ENCODE peak calls at places on chromosomes 5 and 9, in seven cellular contexts. N is spleen, C is cardiac muscle cell, O is prostate gland, T is body of pancreas, J is left lung, E is fibroblast of lung. V is an unnamed sample.

GRCh38 chr9:101465330-101465915 is 29.8 kb upstream of the ALDOB start:
- DNase-seq in N (no peak), C (peak; percentile 48), O (peak; percentile 71), T (peak; percentile 52), J (peak; percentile 39), E (peak; percentile 57), V (no peak)

GRCh38 chr9:7328453-7328852 is 471.1 kb downstream of the DMAC1 start:
- DNase-seq in N (no peak), C (no peak), O (no peak), T (no peak), J (no peak), E (no peak), V (no peak)

GRCh38 chr5:37889612-37890317 is 49.9 kb upstream of the GDNF start:
- DNase-seq in N (no peak), C (no peak), O (no peak), T (no peak), J (no peak), E (peak; percentile 88), V (no peak)

GRCh38 chr5:165448773-165449172 is 1943.4 kb downstream of the MAT2B start:
- DNase-seq in N (no peak), C (no peak), O (no peak), T (no peak), J (no peak), E (no peak), V (no peak)

GRCh38 chr5:32559411-32559810 is 25.9 kb upstream of the SUB1 start:
- DNase-seq in N (no peak), C (no peak), O (peak; percentile 21), T (no peak), J (no peak), E (no peak), V (no peak)

GRCh38 chr5:123496892-123497291 is 15.1 kb upstream of the CSNK1G3 start:
- DNase-seq in N (no peak), C (no peak), O (no peak), T (peak; percentile 66), J (no peak), E (peak; percentile 86), V (no peak)

GRCh38 chr5:74382864-74383618 is 257.5 kb downstream of the ENC1 start:
- DNase-seq in N (no peak), C (peak; percentile 44), O (no peak), T (no peak), J (no peak), E (peak; percentile 79), V (peak; percentile 48)

GRCh38 chr5:36398137-36398536 is 96.4 kb upstream of the RANBP3L start:
- DNase-seq in N (no peak), C (peak; percentile 40), O (no peak), T (no peak), J (no peak), E (peak; percentile 71), V (no peak)

GRCh38 chr9:79116064-79116463 is 455.7 kb upstream of the TLE4 start:
- DNase-seq in N (no peak), C (no peak), O (no peak), T (no peak), J (no peak), E (no peak), V (no peak)

GRCh38 chr5:5891350-5891749 is 468.9 kb downstream of the ICE1 start:
- DNase-seq in N (no peak), C (no peak), O (no peak), T (no peak), J (no peak), E (peak; percentile 20), V (no peak)

GRCh38 chr9:18404482-18405029 is 69.4 kb upstream of the ADAMTSL1 start:
- DNase-seq in N (no peak), C (no peak), O (no peak), T (no peak), J (no peak), E (no peak), V (no peak)

GRCh38 chr9:87381746-87382145 is 115.9 kb upstream of the DAPK1 start:
- DNase-seq in N (no peak), C (no peak), O (no peak), T (no peak), J (no peak), E (no peak), V (no peak)

GRCh38 chr5:84535281-84535680 is 150.6 kb upstream of the EDIL3 start:
- DNase-seq in N (no peak), C (no peak), O (no peak), T (no peak), J (no peak), E (peak; percentile 21), V (no peak)

GRCh38 chr9:123556464-123557435 is 200.8 kb downstream of the CRB2 start:
- DNase-seq in N (peak; percentile 54), C (no peak), O (no peak), T (no peak), J (no peak), E (no peak), V (no peak)

GRCh38 chr5:131994533-131995226 is 16.8 kb downstream of the ACSL6 start:
- DNase-seq in N (peak; percentile 61), C (peak; percentile 33), O (no peak), T (no peak), J (no peak), E (no peak), V (no peak)

GRCh38 chr5:180250329-180250728 is 41.3 kb upstream of the RASGEF1C start:
- DNase-seq in N (no peak), C (no peak), O (no peak), T (no peak), J (no peak), E (no peak), V (no peak)

GRCh38 chr9:92468206-92468605 is 14.1 kb downstream of the ASPN start:
- DNase-seq in N (no peak), C (no peak), O (no peak), T (no peak), J (no peak), E (peak; percentile 61), V (no peak)

GRCh38 chr9:109139851-109140250 is 20.1 kb upstream of the TMEM245 start:
- DNase-seq in N (no peak), C (no peak), O (no peak), T (no peak), J (no peak), E (no peak), V (no peak)

GRCh38 chr5:52065182-52065581 is 681.9 kb downstream of the ISL1 start:
- DNase-seq in N (no peak), C (no peak), O (no peak), T (no peak), J (no peak), E (no peak), V (no peak)
- H3K4me3 ChIP-seq in N (no peak overlapping the region), C (no peak overlapping the region), O (no peak overlapping the region), T (no peak overlapping the region), J (no peak overlapping the region), E (no peak overlapping the region), V (no peak overlapping the region)

GRCh38 chr5:16886366-16886736 is 49.7 kb downstream of the MYO10 start:
- DNase-seq in N (no peak), C (no peak), O (no peak), T (no peak), J (no peak), E (peak; percentile 82), V (no peak)
- H3K4me1 ChIP-seq in N (peaks cover 20% of the 10 kb centered on the region), C (peaks cover 11% of the 10 kb centered on the region), O (peaks cover 16% of the 10 kb centered on the region), T (peaks cover 94% of the 10 kb centered on the region), J (peaks cover 28% of the 10 kb centered on the region), E (peaks cover 19% of the 10 kb centered on the region), V (peaks cover 24% of the 10 kb centered on the region)

GRCh38 chr9:72691671-72692070 is 170.3 kb downstream of the TMC1 start:
- DNase-seq in N (no peak), C (no peak), O (no peak), T (no peak), J (no peak), E (no peak), V (no peak)

GRCh38 chr9:72684615-72685014 is 163.2 kb downstream of the TMC1 start:
- DNase-seq in N (no peak), C (no peak), O (no peak), T (no peak), J (no peak), E (no peak), V (no peak)

DNA sequence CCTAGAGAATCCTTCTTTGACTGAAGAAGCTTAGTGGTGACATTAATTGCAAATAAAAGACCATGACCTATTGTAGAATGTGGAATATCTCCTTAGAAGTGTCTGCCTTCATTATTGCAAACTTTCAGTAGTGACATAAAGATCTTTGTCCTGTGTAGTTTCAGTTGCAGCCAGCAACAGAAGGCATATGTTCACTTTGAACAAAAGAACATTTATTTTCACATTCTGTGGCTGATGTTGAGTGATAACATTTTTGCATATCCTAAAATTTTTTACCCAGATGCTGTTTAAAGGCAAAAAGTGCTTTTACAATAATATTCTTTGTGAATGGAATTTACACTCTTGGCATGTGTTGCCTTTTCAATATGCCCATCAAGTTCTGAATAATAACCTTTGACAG is 165.9 kb downstream of the TMC1 start:
- DNase-seq in N (no peak), C (no peak), O (no peak), T (no peak), J (no peak), E (no peak), V (no peak)
- H3K4me3 ChIP-seq in N (no peak overlapping the region), C (no peak overlapping the region), O (no peak overlapping the region), T (no peak overlapping the region), J (no peak overlapping the region), E (no peak overlapping the region), V (no peak overlapping the region)

DNA sequence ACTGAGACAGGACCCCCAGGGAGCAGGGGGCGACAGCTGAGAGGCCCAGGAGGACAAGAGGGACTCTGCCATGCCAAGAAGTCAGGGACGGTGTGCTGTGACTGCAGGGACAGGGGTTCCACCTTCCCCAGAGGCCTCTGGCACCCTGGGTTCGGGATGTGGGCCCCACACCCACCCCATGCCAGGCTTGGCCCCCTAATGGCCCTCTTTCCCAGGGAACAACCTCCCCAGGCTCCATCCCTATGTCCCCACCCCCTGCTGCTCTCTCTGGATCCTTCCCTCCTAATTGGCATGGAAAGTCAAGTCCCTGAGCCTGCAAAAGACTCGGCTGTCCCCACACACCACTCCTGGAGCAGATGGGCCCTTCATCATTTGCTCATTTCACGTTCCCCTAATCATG is 109.3 kb downstream of the VAV2 start:
- DNase-seq in N (no peak), C (no peak), O (no peak), T (no peak), J (no peak), E (no peak), V (no peak)
- H3K4me1 ChIP-seq in N (peaks cover 16% of the 10 kb centered on the region), C (peaks cover 27% of the 10 kb centered on the region), O (peaks cover 9% of the 10 kb centered on the region), T (peaks cover 40% of the 10 kb centered on the region), J (no peaks in the 10 kb centered on the region), E (no peaks in the 10 kb centered on the region), V (peaks cover 16% of the 10 kb centered on the region)

GRCh38 chr9:94860678-94861588 is 134.4 kb downstream of the AOPEP start:
- DNase-seq in N (peak; percentile 89), C (no peak), O (no peak), T (no peak), J (peak; percentile 44), E (peak; percentile 100), V (no peak)
- H3K4me3 ChIP-seq in N (no peak overlapping the region), C (no peak overlapping the region), O (no peak overlapping the region), T (no peak overlapping the region), J (no peak overlapping the region), E (no peak overlapping the region), V (no peak overlapping the region)

GRCh38 chr9:70385423-70385822 is 29.0 kb downstream of the KLF9 start:
- DNase-seq in N (no peak), C (no peak), O (no peak), T (no peak), J (no peak), E (no peak), V (no peak)
- H3K4me1 ChIP-seq in N (peaks cover 37% of the 10 kb centered on the region), C (no peaks in the 10 kb centered on the region), O (no peaks in the 10 kb centered on the region), T (peaks cover 26% of the 10 kb centered on the region), J (peaks cover 23% of the 10 kb centered on the region), E (peaks cover 3% of the 10 kb centered on the region), V (peaks cover 90% of the 10 kb centered on the region)

V was measured in left ventricle myocardium inferior.